ENCODE peak calls at places on chromosomes 11 and 22, in eight cellular contexts. J, V, D, O, A, M, E and P are unnamed samples.

GRCh38 chr11:12686246-12687060 is 12.2 kb downstream of the TEAD1 start:
- DNase-seq in O (no peak), E (no peak), D (peak), A (no peak), J (no peak), V (no peak), M (no peak), P (no peak)

GRCh38 chr11:128701086-128701485 is 7.2 kb downstream of the FLI1 start:
- DNase-seq in J (no peak), A (no peak), O (no peak), D (no peak), E (no peak), V (peak), M (no peak), P (no peak)

GRCh38 chr11:18011633-18012313 is 1.1 kb downstream of the SERGEF start:
- DNase-seq in D (no peak), A (no peak), O (no peak), M (no peak), J (no peak), E (no peak), V (no peak), P (no peak)

GRCh38 chr11:26905368-26905767 is 88.5 kb upstream of the FIBIN start:
- DNase-seq in E (no peak), V (peak), D (no peak), A (no peak), M (peak), O (no peak), J (no peak), P (peak)

GRCh38 chr11:134033696-134034491 is 35.0 kb upstream of the JAM3 start:
- DNase-seq in A (peak), D (peak), J (peak), M (peak), V (peak), E (peak), O (peak), P (peak)

GRCh38 chr11:57251037-57251436 is 14.0 kb upstream of the APLNR start:
- DNase-seq in J (no peak), V (peak), A (no peak), D (no peak), E (no peak), M (no peak), O (no peak), P (no peak)

GRCh38 chr22:44620129-44620840 is 81.7 kb upstream of the PRR5 start:
- DNase-seq in E (peak), O (peak), J (no peak), D (peak), A (peak), M (peak), V (peak), P (no peak)

GRCh38 chr11:83006877-83007330 is 64.8 kb downstream of the RAB30 start:
- DNase-seq in O (no peak), V (no peak), J (no peak), A (no peak), D (peak), M (no peak), E (no peak), P (no peak)

GRCh38 chr11:48110509-48110766 is 106.2 kb upstream of the OR4B1 start:
- DNase-seq in A (no peak), V (no peak), M (no peak), J (no peak), E (no peak), D (no peak), O (no peak), P (no peak)

GRCh38 chr11:87083029-87083428 is 45.3 kb downstream of the TMEM135 start:
- DNase-seq in J (no peak), V (no peak), A (no peak), D (no peak), M (no peak), O (no peak), E (no peak), P (no peak)

GRCh38 chr11:117444256-117445096 is 116.8 kb downstream of the CEP164 start:
- DNase-seq in J (no peak), A (no peak), V (no peak), D (no peak), M (no peak), O (no peak), E (no peak), P (no peak)

GRCh38 chr22:28810839-28811491 is 10.6 kb upstream of the XBP1 start:
- DNase-seq in E (no peak), A (no peak), O (no peak), D (no peak), J (no peak), V (peak), M (no peak), P (no peak)

GRCh38 chr11:8338138-8338537 is 74.5 kb upstream of the LMO1 start:
- DNase-seq in E (peak), O (peak), A (peak), M (peak), D (peak), J (no peak), V (peak), P (peak)

GRCh38 chr11:112542479-112542878 is 281.8 kb upstream of the PLET1 start:
- DNase-seq in J (no peak), O (peak), E (no peak), V (no peak), D (peak), A (no peak), M (no peak), P (no peak)

GRCh38 chr11:30346068-30346688 is 23.3 kb downstream of the ARL14EP start:
- DNase-seq in O (peak), V (peak), J (no peak), M (peak), D (peak), A (no peak), E (no peak), P (peak)

GRCh38 chr11:6656936-6657335 is 1.3 kb upstream of the DCHS1 start:
- DNase-seq in O (no peak), J (no peak), E (no peak), D (no peak), M (no peak), V (no peak), A (no peak), P (no peak)

GRCh38 chr22:38948181-38948940 is 9.0 kb upstream of the APOBEC3A start:
- DNase-seq in V (no peak), J (no peak), O (no peak), M (no peak), D (no peak), A (no peak), E (no peak), P (no peak)

GRCh38 chr11:86062719-86063118 is 6.2 kb downstream of the PICALM start:
- DNase-seq in M (no peak), J (no peak), V (no peak), D (no peak), E (no peak), A (no peak), O (no peak), P (no peak)

GRCh38 chr11:110430267-110431211 is 791 bp downstream of the FDX1 start:
- DNase-seq in V (peak), M (no peak), A (peak), J (no peak), O (peak), E (peak), D (peak), P (peak)

GRCh38 chr11:113690619-113691569 is 15.2 kb downstream of the TMPRSS5 start:
- DNase-seq in M (peak), A (no peak), J (no peak), E (no peak), V (peak), D (peak), O (peak), P (peak)

GRCh38 chr11:28566643-28567042 is 458.5 kb downstream of the METTL15 start:
- DNase-seq in V (peak), M (peak), E (peak), J (peak), A (peak), D (no peak), O (peak), P (peak)

GRCh38 chr11:78905756-78906155 is 331.1 kb upstream of the NARS2 start:
- DNase-seq in V (no peak), D (no peak), M (no peak), E (peak), O (no peak), A (no peak), J (no peak), P (no peak)

GRCh38 chr11:123640029-123640428 is 14.4 kb downstream of the SCN3B start:
- DNase-seq in V (no peak), J (no peak), D (no peak), M (no peak), O (no peak), A (no peak), E (no peak), P (no peak)

GRCh38 chr11:123645576-123645975 is 8.8 kb downstream of the SCN3B start:
- DNase-seq in D (no peak), V (no peak), O (no peak), E (no peak), A (no peak), J (no peak), M (no peak), P (no peak)

GRCh38 chr11:123641495-123641840 is 13.0 kb downstream of the SCN3B start:
- DNase-seq in A (no peak), E (no peak), D (no peak), M (no peak), V (no peak), O (no peak), J (no peak), P (no peak)

GRCh38 chr11:123642435-123642834 is 12.0 kb downstream of the SCN3B start:
- DNase-seq in E (no peak), A (no peak), D (no peak), J (no peak), M (no peak), O (no peak), V (no peak), P (no peak)

GRCh38 chr11:123640677-123641494 is 13.5 kb downstream of the SCN3B start:
- DNase-seq in O (peak), A (peak), V (peak), E (peak), M (peak), J (no peak), D (peak), P (peak)
- TF ChIP-seq CTCF in O (peak), A (peak), V (peak), E (peak), M (peak), J (peak), D (peak), P (peak)

DNA sequence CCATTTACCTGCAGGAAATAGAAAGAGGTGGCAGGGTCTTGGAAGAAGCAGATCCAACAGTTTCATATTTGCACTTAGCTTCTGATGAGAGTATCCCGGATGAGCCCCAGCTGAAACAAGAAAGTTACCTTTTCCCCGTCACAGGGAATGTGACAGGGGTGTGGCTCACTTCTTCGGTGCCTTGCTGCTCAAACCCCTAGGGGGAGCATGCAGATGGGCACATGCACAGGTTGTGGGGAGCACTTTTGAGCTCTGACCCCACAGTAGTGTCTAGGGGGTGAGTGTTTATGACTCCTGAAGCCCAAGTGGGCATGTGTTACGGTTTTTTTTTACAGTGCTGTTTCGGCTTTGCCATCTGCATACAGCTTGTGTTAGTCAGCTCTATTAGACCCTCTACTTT is 1221.0 kb downstream of the JRKL start:
- DNase-seq in M (no peak), V (no peak), E (no peak), J (no peak), A (no peak), D (peak), O (no peak), P (peak)
- TF ChIP-seq CTCF in M (no peak), V (no peak), E (no peak), J (no peak), A (no peak), D (peak), O (no peak), P (no peak)

DNA sequence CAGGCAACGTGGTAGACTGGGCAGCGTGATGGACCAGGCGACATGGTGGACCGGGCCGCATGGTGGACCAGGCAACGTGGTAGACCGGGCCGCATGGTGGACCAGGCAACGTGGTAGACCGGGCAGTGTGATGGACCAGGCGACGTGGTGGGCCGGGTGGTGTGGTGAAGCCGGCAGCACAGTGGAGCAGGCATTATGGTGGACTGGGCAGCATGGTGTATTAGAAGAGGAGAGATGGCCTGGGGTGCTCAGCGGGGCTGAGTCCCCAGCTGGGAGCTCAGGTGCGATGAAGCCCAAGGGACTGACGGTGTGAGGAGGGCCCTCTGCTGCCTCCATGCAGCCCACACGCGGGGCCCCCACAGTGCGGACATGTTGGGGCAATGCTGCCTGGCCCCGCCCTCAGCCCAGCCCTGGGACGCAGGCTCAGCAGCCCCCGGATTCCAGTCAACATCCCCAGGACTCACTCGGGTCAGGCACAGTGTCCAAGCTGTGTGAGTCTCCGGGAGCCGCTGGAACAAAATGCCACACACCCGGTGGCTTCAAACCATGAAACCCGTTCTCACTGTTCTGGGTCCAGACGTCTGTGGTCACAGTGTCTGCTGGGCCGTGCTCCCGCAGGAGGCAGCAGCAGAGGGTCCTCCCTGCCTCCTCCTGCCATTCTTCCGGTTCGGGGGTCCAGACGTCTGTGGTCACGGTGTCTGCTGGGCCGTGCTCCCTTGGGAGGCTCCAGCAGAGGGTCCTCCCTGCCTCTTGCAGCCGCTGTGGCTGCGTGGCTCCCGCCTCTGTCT is 1084.9 kb downstream of the BRD1 start:
- DNase-seq in A (no peak), V (no peak), M (no peak), E (no peak), J (no peak), D (no peak), O (peak), P (no peak)
- TF ChIP-seq CTCF in A (no peak), V (no peak), M (no peak), E (no peak), J (no peak), D (no peak), O (no peak), P (no peak)

DNA sequence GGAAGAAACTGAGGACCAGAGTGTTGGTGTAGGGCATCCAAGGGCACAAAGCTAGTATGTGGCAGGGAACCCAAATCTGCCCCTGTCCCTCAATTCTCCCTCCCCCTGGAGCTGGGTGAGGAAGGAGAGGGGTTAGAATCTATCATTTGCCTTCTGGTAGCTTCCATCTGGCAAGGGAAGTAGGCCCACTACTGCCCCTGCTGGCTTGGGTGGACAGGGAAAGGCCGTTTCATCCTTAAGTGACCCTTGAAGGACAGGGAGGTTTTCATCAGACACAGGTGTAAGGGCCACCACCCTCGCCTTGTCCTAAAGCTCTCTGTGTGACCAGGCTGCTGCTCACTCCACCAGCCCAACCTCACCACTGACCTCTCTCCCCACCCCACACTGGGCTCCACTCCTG is 22.1 kb downstream of the NECTIN1 start:
- DNase-seq in J (no peak), A (no peak), V (no peak), O (no peak), E (no peak), M (no peak), D (no peak), P (no peak)
- TF ChIP-seq CTCF in J (peak), A (no peak), V (peak), O (no peak), E (peak), M (peak), D (peak), P (no peak)

GRCh38 chr11:92212530-92212929 is 12.1 kb upstream of the FAT3 start:
- DNase-seq in O (no peak), A (no peak), V (no peak), J (no peak), M (no peak), D (no peak), E (no peak), P (no peak)

GRCh38 chr11:92216789-92217188 is 7.8 kb upstream of the FAT3 start:
- DNase-seq in M (no peak), V (no peak), J (no peak), D (no peak), O (no peak), E (no peak), A (no peak), P (no peak)

GRCh38 chr11:92206441-92206840 is 18.2 kb upstream of the FAT3 start:
- DNase-seq in J (no peak), E (no peak), D (no peak), O (no peak), A (no peak), M (no peak), V (no peak), P (no peak)

GRCh38 chr11:92211576-92212167 is 12.9 kb upstream of the FAT3 start:
- DNase-seq in J (no peak), M (peak), A (no peak), O (peak), V (peak), E (peak), D (peak), P (peak)
- TF ChIP-seq CTCF in J (peak), M (peak), A (peak), O (peak), V (peak), E (peak), D (peak), P (no peak)

GRCh38 chr11:95888852-95889251 is 35.1 kb downstream of the MTMR2 start:
- DNase-seq in O (no peak), V (no peak), J (no peak), A (no peak), D (no peak), E (no peak), M (no peak), P (no peak)

GRCh38 chr11:95884802-95885201 is 39.1 kb downstream of the MTMR2 start:
- DNase-seq in J (no peak), D (no peak), O (no peak), E (no peak), M (no peak), V (no peak), A (no peak), P (no peak)

GRCh38 chr11:95886462-95886861 is 37.4 kb downstream of the MTMR2 start:
- DNase-seq in D (peak), E (no peak), A (no peak), V (no peak), M (no peak), O (no peak), J (no peak), P (no peak)

GRCh38 chr11:95891423-95892177 is 32.3 kb downstream of the MTMR2 start:
- DNase-seq in D (no peak), M (peak), V (no peak), A (no peak), E (no peak), O (peak), J (no peak), P (no peak)

GRCh38 chr11:95888439-95888838 is 35.5 kb downstream of the MTMR2 start:
- DNase-seq in M (no peak), E (no peak), J (no peak), A (no peak), D (no peak), O (no peak), V (no peak), P (no peak)
- TF ChIP-seq CTCF in M (no peak), E (no peak), J (no peak), A (no peak), D (no peak), O (no peak), V (no peak), P (no peak)

GRCh38 chr22:42270178-42270511 is 308 bp downstream of the TCF20 start:
- DNase-seq in A (peak), E (peak), V (no peak), J (no peak), D (peak), O (no peak), M (no peak), P (peak)

GRCh38 chr22:42270512-42271190 is at the start of gene TCF20:
- DNase-seq in D (peak), M (peak), J (no peak), O (peak), V (peak), E (peak), A (peak), P (peak)

GRCh38 chr22:42268852-42269406 is 1.5 kb downstream of the TCF20 start:
- DNase-seq in J (no peak), V (no peak), A (no peak), D (no peak), M (no peak), E (no peak), O (no peak), P (no peak)

GRCh38 chr22:42271191-42271813 is 849 bp upstream of the TCF20 start:
- DNase-seq in O (no peak), V (no peak), D (no peak), M (no peak), J (no peak), A (no peak), E (no peak), P (no peak)

GRCh38 chr22:42269407-42270177 is 861 bp downstream of the TCF20 start:
- DNase-seq in E (peak), A (peak), V (peak), J (no peak), M (no peak), O (peak), D (peak), P (peak)
- TF ChIP-seq CTCF in E (no peak), A (no peak), V (no peak), J (no peak), M (no peak), O (no peak), D (no peak), P (peak)